ENCODE peak calls at places on chromosome X, in four cellular contexts. One of them, this sample, is unnamed.

GRCh38 chrX:16839852-16840460 is 30.2 kb downstream of the RBBP7 start:
- DNase-seq in GM23248: peak
- DNase-seq in cardiac fibroblast: peak
- DNase-seq in bronchial epithelial cell: peak
- DNase-seq in this sample: no peak

GRCh38 chrX:134695999-134696398 is 37.7 kb upstream of the PLAC1 start:
- DNase-seq in GM23248: peak
- DNase-seq in cardiac fibroblast: no peak
- DNase-seq in bronchial epithelial cell: no peak
- DNase-seq in this sample: no peak

GRCh38 chrX:68422478-68422877 is 10.8 kb downstream of the OPHN1 start:
- DNase-seq in bronchial epithelial cell: no peak
- DNase-seq in GM23248: no peak
- DNase-seq in cardiac fibroblast: no peak
- DNase-seq in this sample: no peak

GRCh38 chrX:30906726-30907125 is 17.7 kb upstream of the TAB3 start:
- DNase-seq in GM23248: peak
- DNase-seq in bronchial epithelial cell: peak
- DNase-seq in cardiac fibroblast: peak
- DNase-seq in this sample: no peak

GRCh38 chrX:55486736-55487135 is 2.9 kb downstream of the USP51 start:
- DNase-seq in bronchial epithelial cell: peak
- DNase-seq in cardiac fibroblast: peak
- DNase-seq in GM23248: peak
- DNase-seq in this sample: no peak

GRCh38 chrX:16484338-16484737 is 165.6 kb upstream of the S100G start:
- DNase-seq in bronchial epithelial cell: peak
- DNase-seq in GM23248: peak
- DNase-seq in cardiac fibroblast: peak
- DNase-seq in this sample: no peak

GRCh38 chrX:43808231-43808630 is 74.0 kb downstream of the MAOB start:
- DNase-seq in bronchial epithelial cell: no peak
- DNase-seq in cardiac fibroblast: no peak
- DNase-seq in GM23248: no peak
- DNase-seq in this sample: no peak

GRCh38 chrX:23826653-23827052 is 43.7 kb downstream of the SAT1 start:
- DNase-seq in cardiac fibroblast: no peak
- DNase-seq in GM23248: no peak
- DNase-seq in bronchial epithelial cell: no peak
- DNase-seq in this sample: no peak

GRCh38 chrX:275967-276587 is 5.1 kb upstream of the PLCXD1 start:
- DNase-seq in GM23248: peak
- DNase-seq in bronchial epithelial cell: peak
- DNase-seq in cardiac fibroblast: peak
- DNase-seq in this sample: peak

GRCh38 chrX:3582421-3582820 is 131.0 kb downstream of the PRKX start:
- DNase-seq in bronchial epithelial cell: no peak
- DNase-seq in GM23248: no peak
- DNase-seq in cardiac fibroblast: no peak
- DNase-seq in this sample: no peak

GRCh38 chrX:48515842-48516241 is 5.8 kb upstream of the EBP start:
- DNase-seq in GM23248: no peak
- DNase-seq in cardiac fibroblast: no peak
- DNase-seq in bronchial epithelial cell: no peak
- DNase-seq in this sample: no peak

GRCh38 chrX:140495739-140496138 is 9.1 kb downstream of the SOX3 start:
- DNase-seq in bronchial epithelial cell: no peak
- DNase-seq in cardiac fibroblast: no peak
- DNase-seq in GM23248: no peak
- DNase-seq in this sample: no peak

GRCh38 chrX:151988706-151989299 is 14.3 kb upstream of the GABRE start:
- DNase-seq in bronchial epithelial cell: no peak
- DNase-seq in cardiac fibroblast: no peak
- DNase-seq in GM23248: no peak
- DNase-seq in this sample: no peak

GRCh38 chrX:125203379-125203736 is 116.3 kb upstream of the TEX13C start:
- DNase-seq in cardiac fibroblast: no peak
- DNase-seq in bronchial epithelial cell: no peak
- DNase-seq in GM23248: peak
- DNase-seq in this sample: no peak
- H3K4me3 ChIP-seq in cardiac fibroblast: no peak
- H3K4me3 ChIP-seq in bronchial epithelial cell: no peak
- H3K4me3 ChIP-seq in GM23248: no peak
- H3K4me3 ChIP-seq in this sample: no peak

DNA sequence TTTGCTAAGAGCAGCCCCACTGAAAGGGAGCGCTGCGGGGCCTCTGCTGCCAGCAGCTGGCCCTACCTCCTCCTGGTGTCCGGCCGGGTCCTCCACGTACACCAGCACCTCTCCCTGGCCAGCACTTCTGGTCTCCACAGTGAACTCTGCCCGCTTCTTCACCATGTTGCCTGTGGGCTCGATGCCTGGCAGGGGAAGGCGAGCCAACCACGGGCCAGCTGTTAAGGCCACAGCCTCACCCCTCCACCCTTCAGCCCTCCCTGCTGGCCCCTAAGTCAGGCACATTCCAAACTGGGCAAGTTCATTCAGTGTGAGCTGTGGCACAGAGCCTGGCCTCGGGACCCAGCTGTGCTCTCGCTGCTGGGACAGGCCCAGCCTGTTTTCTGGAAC is 7.8 kb downstream of the FLNA start:
- DNase-seq in cardiac fibroblast: no peak
- DNase-seq in GM23248: peak
- DNase-seq in bronchial epithelial cell: no peak
- DNase-seq in this sample: no peak
- H3K4me3 ChIP-seq in cardiac fibroblast: no peak
- H3K4me3 ChIP-seq in GM23248: peak
- H3K4me3 ChIP-seq in bronchial epithelial cell: no peak
- H3K4me3 ChIP-seq in this sample: no peak

DNA sequence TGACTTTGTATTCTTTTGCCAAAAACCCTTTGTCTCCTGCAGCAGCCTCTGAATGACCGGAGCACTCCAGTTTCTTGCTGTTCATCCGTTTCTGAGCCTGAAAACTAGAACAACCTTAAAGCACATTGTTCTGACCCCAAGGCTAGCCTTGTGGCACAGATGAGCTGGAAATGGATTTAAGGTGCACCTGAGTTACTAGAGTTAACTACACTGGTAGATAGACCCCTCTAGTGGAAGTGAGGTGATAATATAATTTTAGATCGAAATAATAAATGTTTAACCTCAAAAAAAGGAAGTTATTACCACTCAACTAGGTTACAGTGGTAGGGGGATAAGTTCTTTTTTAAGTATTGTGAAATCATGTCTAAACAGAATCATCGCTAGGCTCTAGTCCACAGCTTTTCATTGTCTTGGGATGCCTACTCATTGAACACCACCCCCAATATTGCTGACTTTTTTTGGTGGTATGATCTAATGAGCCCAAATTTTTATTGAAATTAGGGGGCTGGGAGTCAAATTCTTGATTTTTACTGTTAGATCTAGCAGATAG is 2.7 kb downstream of the PLS3 start:
- DNase-seq in cardiac fibroblast: peak
- DNase-seq in GM23248: peak
- DNase-seq in bronchial epithelial cell: no peak
- DNase-seq in this sample: no peak
- H3K4me3 ChIP-seq in cardiac fibroblast: no peak
- H3K4me3 ChIP-seq in GM23248: peak
- H3K4me3 ChIP-seq in bronchial epithelial cell: no peak
- H3K4me3 ChIP-seq in this sample: no peak

DNA sequence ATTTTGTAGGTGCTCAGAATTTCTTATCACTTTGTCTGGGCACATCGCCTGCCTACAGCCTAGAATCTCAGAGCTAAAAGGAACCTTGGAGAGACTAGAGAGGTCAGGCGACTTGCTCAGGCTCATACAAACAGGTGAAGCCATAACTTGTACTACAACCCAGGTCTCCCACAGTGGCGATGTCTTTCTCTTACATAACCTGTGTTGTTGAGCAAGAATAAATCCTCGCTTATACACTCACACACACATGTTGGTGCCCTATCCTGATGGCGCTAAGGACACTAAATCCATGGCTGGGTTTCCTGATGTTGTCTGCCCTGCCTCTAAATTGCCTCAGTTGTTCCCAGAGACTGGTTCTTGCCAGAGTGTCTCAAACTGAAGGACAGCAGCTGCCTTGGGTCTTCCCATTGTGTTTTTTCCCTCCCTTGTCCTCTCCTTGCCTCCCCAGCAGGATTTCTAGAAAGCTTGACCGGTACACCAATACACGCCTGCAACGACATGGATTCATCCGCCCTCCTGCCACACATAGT is 1.6 kb downstream of the TSC22D3 start:
- DNase-seq in cardiac fibroblast: no peak
- DNase-seq in GM23248: no peak
- DNase-seq in bronchial epithelial cell: no peak
- DNase-seq in this sample: no peak
- H3K4me3 ChIP-seq in cardiac fibroblast: no peak
- H3K4me3 ChIP-seq in GM23248: no peak
- H3K4me3 ChIP-seq in bronchial epithelial cell: peak
- H3K4me3 ChIP-seq in this sample: no peak

DNA sequence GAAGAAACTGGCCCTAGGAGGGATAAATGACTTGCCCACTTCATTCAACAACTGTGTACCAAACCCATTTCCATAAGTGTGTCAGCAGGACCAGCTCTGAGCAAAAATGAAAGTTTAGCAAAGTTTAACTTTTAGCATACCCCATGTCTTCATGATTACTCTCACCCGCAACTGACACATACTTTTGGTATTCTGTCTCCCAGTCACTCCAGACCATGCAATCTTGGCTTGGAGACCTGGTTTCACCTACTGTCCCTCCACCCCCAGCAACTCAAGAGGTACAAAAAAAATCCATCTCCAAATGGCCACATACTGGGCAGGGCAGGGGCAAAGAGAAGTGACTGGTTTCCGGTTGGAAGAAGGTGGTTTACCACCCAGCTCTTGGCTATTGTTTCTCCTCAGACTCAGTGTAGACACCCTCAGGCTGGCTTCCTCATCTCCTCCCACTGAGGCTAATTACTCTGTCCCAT is 79.8 kb downstream of the RLIM start:
- DNase-seq in cardiac fibroblast: peak
- DNase-seq in bronchial epithelial cell: peak
- DNase-seq in GM23248: peak
- DNase-seq in this sample: no peak
- H3K4me3 ChIP-seq in cardiac fibroblast: no peak
- H3K4me3 ChIP-seq in bronchial epithelial cell: no peak
- H3K4me3 ChIP-seq in GM23248: peak
- H3K4me3 ChIP-seq in this sample: no peak

GRCh38 chrX:37904833-37905232 is 57.5 kb upstream of the DYNLT3 start:
- DNase-seq in cardiac fibroblast: no peak
- DNase-seq in GM23248: no peak
- DNase-seq in bronchial epithelial cell: no peak
- DNase-seq in this sample: no peak

GRCh38 chrX:37905436-37906147 is 58.2 kb upstream of the DYNLT3 start:
- DNase-seq in cardiac fibroblast: no peak
- DNase-seq in bronchial epithelial cell: no peak
- DNase-seq in GM23248: peak
- DNase-seq in this sample: no peak

GRCh38 chrX:37910186-37910585 is 62.8 kb upstream of the DYNLT3 start:
- DNase-seq in bronchial epithelial cell: no peak
- DNase-seq in GM23248: no peak
- DNase-seq in cardiac fibroblast: no peak
- DNase-seq in this sample: no peak

GRCh38 chrX:37912286-37912685 is 64.9 kb upstream of the DYNLT3 start:
- DNase-seq in GM23248: peak
- DNase-seq in cardiac fibroblast: no peak
- DNase-seq in bronchial epithelial cell: peak
- DNase-seq in this sample: no peak

DNA sequence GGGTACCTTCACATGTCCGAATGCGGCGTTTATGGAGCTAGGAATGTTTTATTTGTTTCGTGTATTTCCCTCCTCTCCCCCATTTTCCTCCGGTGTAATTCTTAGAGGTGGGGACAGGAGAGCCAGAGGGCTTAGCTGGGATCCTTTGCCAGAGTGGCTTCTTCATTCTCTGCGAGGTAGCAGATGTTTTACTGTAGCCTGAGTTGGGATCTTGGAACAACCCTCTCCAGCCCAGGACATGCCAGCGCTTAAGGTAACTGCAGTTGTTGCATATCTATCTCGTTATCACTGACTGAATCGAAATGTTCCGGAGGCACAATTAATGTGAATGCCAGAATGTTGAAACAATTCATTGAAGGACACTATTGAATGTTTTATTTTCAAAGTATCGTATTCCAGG is 59.0 kb upstream of the DYNLT3 start:
- DNase-seq in cardiac fibroblast: no peak
- DNase-seq in GM23248: no peak
- DNase-seq in bronchial epithelial cell: no peak
- DNase-seq in this sample: no peak
- H3K4me3 ChIP-seq in cardiac fibroblast: peak
- H3K4me3 ChIP-seq in GM23248: no peak
- H3K4me3 ChIP-seq in bronchial epithelial cell: no peak
- H3K4me3 ChIP-seq in this sample: no peak

GRCh38 chrX:85569691-85570090 is 190.2 kb upstream of the POF1B start:
- DNase-seq in bronchial epithelial cell: no peak
- DNase-seq in GM23248: no peak
- DNase-seq in cardiac fibroblast: no peak
- DNase-seq in this sample: no peak

GRCh38 chrX:85573801-85574200 is 194.3 kb upstream of the POF1B start:
- DNase-seq in cardiac fibroblast: no peak
- DNase-seq in bronchial epithelial cell: no peak
- DNase-seq in GM23248: no peak
- DNase-seq in this sample: no peak

GRCh38 chrX:85570496-85570895 is 191.0 kb upstream of the POF1B start:
- DNase-seq in bronchial epithelial cell: no peak
- DNase-seq in cardiac fibroblast: no peak
- DNase-seq in GM23248: no peak
- DNase-seq in this sample: no peak

DNA sequence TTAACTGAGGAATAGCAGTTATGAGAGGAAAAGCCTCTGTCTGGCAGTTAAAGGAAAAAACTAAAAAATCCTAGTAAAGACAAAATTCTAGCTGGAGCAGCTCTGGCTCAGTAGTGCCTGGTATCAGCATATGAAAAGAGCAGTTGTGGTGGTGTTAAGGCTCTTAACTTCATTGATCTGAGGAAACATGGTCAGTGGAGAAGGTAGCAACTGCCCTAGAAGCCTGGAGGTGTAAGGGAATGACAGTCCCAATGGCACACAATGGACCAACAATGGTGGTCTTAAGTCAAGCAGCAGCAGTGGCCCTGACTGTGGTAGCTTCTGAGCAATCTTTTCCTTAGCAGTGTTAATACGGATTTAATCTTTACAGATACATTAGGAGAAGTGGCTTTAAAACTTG is 189.6 kb upstream of the POF1B start:
- DNase-seq in cardiac fibroblast: no peak
- DNase-seq in bronchial epithelial cell: no peak
- DNase-seq in GM23248: no peak
- DNase-seq in this sample: no peak
- H3K4me3 ChIP-seq in cardiac fibroblast: no peak
- H3K4me3 ChIP-seq in bronchial epithelial cell: no peak
- H3K4me3 ChIP-seq in GM23248: no peak
- H3K4me3 ChIP-seq in this sample: no peak

GRCh38 chrX:120310861-120311631 is at the start of gene TMEM255A:
- DNase-seq in GM23248: peak
- DNase-seq in cardiac fibroblast: no peak
- DNase-seq in bronchial epithelial cell: no peak
- DNase-seq in this sample: no peak
- H3K4me3 ChIP-seq in GM23248: peak
- H3K4me3 ChIP-seq in cardiac fibroblast: peak
- H3K4me3 ChIP-seq in bronchial epithelial cell: peak
- H3K4me3 ChIP-seq in this sample: peak